ENCODE peak calls at places on chromosome 10, in eight cellular contexts. I, W, Z, Y, P, G, A and L are unnamed samples.

GRCh38 chr10:86705905-86706304 is 37.6 kb downstream of the LDB3 start:
- DNase-seq in Y (no peak), P (no peak), Z (no peak), I (no peak), A (no peak), G (no peak), W (no peak), L (no peak)

GRCh38 chr10:123993534-123994416 is 99.6 kb downstream of the CHST15 start:
- DNase-seq in Y (no peak), A (no peak), Z (no peak), I (no peak), W (no peak), G (no peak), P (no peak), L (no peak)

GRCh38 chr10:14834588-14834987 is 3.2 kb downstream of the CDNF start:
- DNase-seq in P (no peak), A (peak; percentile 22), Z (no peak), W (no peak), Y (no peak), G (no peak), I (no peak), L (no peak)

GRCh38 chr10:119423510-119423874 is 119.0 kb downstream of the RGS10 start:
- DNase-seq in A (no peak), G (no peak), W (no peak), Z (no peak), Y (no peak), I (no peak), P (no peak), L (no peak)

GRCh38 chr10:47143072-47143471 is 156.9 kb upstream of the GDF10 start:
- DNase-seq in I (no peak), Y (no peak), P (no peak), G (no peak), Z (no peak), A (no peak), W (no peak), L (no peak)

GRCh38 chr10:44566786-44567185 is 181.9 kb upstream of the CXCL12 start:
- DNase-seq in Z (no peak), G (no peak), W (no peak), P (no peak), I (no peak), A (no peak), Y (no peak), L (no peak)

GRCh38 chr10:59229451-59229850 is 53.0 kb downstream of the PHYHIPL start:
- DNase-seq in Z (no peak), W (no peak), I (no peak), G (no peak), A (no peak), Y (no peak), P (no peak), L (no peak)

GRCh38 chr10:29604291-29604825 is 30.4 kb downstream of the SVIL start:
- DNase-seq in A (no peak), P (no peak), Z (no peak), G (no peak), Y (no peak), I (no peak), W (no peak), L (no peak)

GRCh38 chr10:5628366-5628765 is 38.0 kb downstream of the ASB13 start:
- DNase-seq in A (no peak), Z (no peak), W (no peak), I (no peak), G (no peak), Y (no peak), P (no peak), L (no peak)

GRCh38 chr10:123614888-123615287 is 51.3 kb upstream of the GPR26 start:
- DNase-seq in Z (peak; percentile 44), A (peak; percentile 89), G (peak; percentile 41), W (no peak), Y (peak; percentile 29), P (no peak), I (peak; percentile 3), L (no peak)

GRCh38 chr10:73251683-73252444 is 580 bp downstream of the MRPS16 start:
- DNase-seq in Y (no peak), P (no peak), W (no peak), A (peak; percentile 54), G (no peak), I (no peak), Z (peak; percentile 21), L (no peak)

GRCh38 chr10:103476046-103476768 is 2.8 kb downstream of the CALHM3 start:
- DNase-seq in Y (no peak), G (no peak), P (no peak), Z (no peak), W (no peak), A (peak; percentile 90), I (no peak), L (no peak)

GRCh38 chr10:34415039-34415438 is 400.1 kb downstream of the PARD3 start:
- DNase-seq in W (no peak), I (no peak), P (no peak), Y (no peak), Z (no peak), G (no peak), A (no peak), L (no peak)

GRCh38 chr10:6746782-6747181 is 166.7 kb upstream of the PRKCQ start:
- DNase-seq in I (no peak), P (no peak), Y (no peak), G (no peak), A (no peak), Z (no peak), W (no peak), L (no peak)

GRCh38 chr10:95537543-95537930 is 23.6 kb downstream of the SORBS1 start:
- DNase-seq in W (no peak), Y (no peak), P (no peak), A (no peak), G (no peak), Z (no peak), I (no peak), L (no peak)

GRCh38 chr10:35328404-35329037 is 7.8 kb upstream of the CCNY start:
- DNase-seq in Z (no peak), G (no peak), I (no peak), P (peak; percentile 28), A (no peak), W (no peak), Y (no peak), L (no peak)

GRCh38 chr10:70381491-70382421 is 669 bp downstream of the LRRC20 start:
- DNase-seq in P (no peak), Z (peak; percentile 37), G (no peak), Y (no peak), I (peak; percentile 36), W (peak; percentile 67), A (peak; percentile 46), L (no peak)

GRCh38 chr10:110091830-110092229 is 84.0 kb downstream of the ADD3 start:
- DNase-seq in Z (no peak), I (no peak), P (no peak), G (no peak), A (no peak), Y (no peak), W (no peak), L (no peak)

GRCh38 chr10:114663631-114664030 is 5.6 kb upstream of the ABLIM1 start:
- DNase-seq in Z (no peak), Y (no peak), W (no peak), P (no peak), A (no peak), G (no peak), I (no peak), L (no peak)

GRCh38 chr10:130961506-130962239 is 349.8 kb downstream of the TCERG1L start:
- DNase-seq in A (no peak), G (no peak), W (no peak), Y (no peak), I (no peak), P (no peak), Z (no peak), L (no peak)

GRCh38 chr10:126969310-126969709 is 64.1 kb downstream of the DOCK1 start:
- DNase-seq in A (peak; percentile 83), Y (no peak), W (no peak), G (no peak), Z (no peak), P (no peak), I (no peak), L (no peak)

GRCh38 chr10:98170249-98171117 is 36.0 kb downstream of the R3HCC1L start:
- DNase-seq in I (no peak), W (peak; percentile 3), G (no peak), A (peak; percentile 92), Z (peak; percentile 32), Y (no peak), P (peak; percentile 17), L (peak; percentile 9)

GRCh38 chr10:17742918-17743317 is 9.1 kb upstream of the TMEM236 start:
- DNase-seq in P (no peak), W (peak; percentile 3), I (peak; percentile 41), Z (peak; percentile 79), G (peak; percentile 51), Y (peak; percentile 67), A (peak; percentile 39), L (peak; percentile 19)

GRCh38 chr10:128324058-128324457 is 197.8 kb upstream of the MKI67 start:
- DNase-seq in A (peak; percentile 80), G (peak; percentile 38), Z (no peak), I (no peak), P (no peak), W (no peak), Y (no peak), L (no peak)

GRCh38 chr10:124989526-124989925 is 47.6 kb downstream of the ZRANB1 start:
- DNase-seq in I (no peak), G (no peak), Y (no peak), A (no peak), Z (peak; percentile 11), W (no peak), P (no peak), L (no peak)

GRCh38 chr10:124717911-124718734 is 26.1 kb downstream of the FAM53B start:
- DNase-seq in P (no peak), A (no peak), W (no peak), I (peak; percentile 52), G (no peak), Y (peak; percentile 78), Z (peak; percentile 80), L (no peak)

GRCh38 chr10:21423338-21423737 is 102.1 kb downstream of the SKIDA1 start:
- DNase-seq in W (no peak), A (no peak), G (no peak), P (no peak), Z (no peak), I (no peak), Y (no peak), L (no peak)

GRCh38 chr10:76469675-76470074 is 1038.3 kb downstream of the LRMDA start:
- DNase-seq in Z (no peak), W (no peak), Y (no peak), I (no peak), G (no peak), P (no peak), A (no peak), L (no peak)

GRCh38 chr10:122689146-122689807 is 10.4 kb downstream of the C10orf120 start:
- DNase-seq in Z (no peak), I (no peak), P (no peak), G (no peak), W (no peak), Y (no peak), A (no peak), L (no peak)

GRCh38 chr10:28684157-28684985 is 7.0 kb downstream of the BAMBI start:
- DNase-seq in I (no peak), G (no peak), Y (no peak), A (peak; percentile 63), P (no peak), W (no peak), Z (no peak), L (no peak)

GRCh38 chr10:118914626-118915025 is 114.9 kb upstream of the NANOS1 start:
- DNase-seq in Y (no peak), G (no peak), A (peak; percentile 8), W (no peak), I (no peak), P (no peak), Z (no peak), L (no peak)

GRCh38 chr10:93065675-93066543 is 5.3 kb downstream of the CYP26C1 start:
- DNase-seq in W (peak; percentile 49), I (no peak), G (no peak), A (peak; percentile 56), Y (no peak), Z (no peak), P (no peak), L (no peak)

GRCh38 chr10:70544431-70545340 is 57.9 kb downstream of the PRF1 start:
- DNase-seq in P (no peak), Y (no peak), I (no peak), Z (no peak), W (peak; percentile 48), A (no peak), G (no peak), L (no peak)

GRCh38 chr10:80444646-80445319 is 9.3 kb upstream of the TSPAN14 start:
- DNase-seq in G (peak; percentile 42), Y (peak; percentile 70), I (peak; percentile 39), A (peak; percentile 80), Z (peak; percentile 70), P (peak; percentile 43), W (peak; percentile 18), L (no peak)